ENCODE peak calls at places on chromosomes 11 and 22, in five cellular contexts. Y, A, J, M and I are unnamed samples.

GRCh38 chr11:111387318-111387863 is 8.3 kb upstream of the POU2AF1 start:
- DNase-seq in Y (no peak), A (peak; percentile 92), J (no peak), M (no peak), I (peak; percentile 20)

GRCh38 chr11:64453466-64453865 is 94.5 kb downstream of the RPS6KA4 start:
- DNase-seq in Y (no peak), A (no peak), J (no peak), M (no peak), I (no peak)

GRCh38 chr11:29282088-29282487 is 734.7 kb downstream of the KCNA4 start:
- DNase-seq in Y (no peak), A (no peak), J (peak; percentile 99), M (peak; percentile 97), I (no peak)

GRCh38 chr11:123143921-123144320 is 51.1 kb downstream of the CLMP start:
- DNase-seq in Y (no peak), A (no peak), J (no peak), M (no peak), I (no peak)

GRCh38 chr11:35111171-35112055 is 27.6 kb upstream of the CD44 start:
- DNase-seq in Y (no peak), A (no peak), J (peak; percentile 92), M (peak; percentile 68), I (no peak)

GRCh38 chr11:76793834-76794291 is 10.7 kb downstream of the TSKU start:
- DNase-seq in Y (peak; percentile 9), A (no peak), J (no peak), M (no peak), I (no peak)

GRCh38 chr11:35223429-35223828 is 84.5 kb downstream of the CD44 start:
- DNase-seq in Y (no peak), A (no peak), J (peak; percentile 62), M (peak; percentile 77), I (no peak)

GRCh38 chr11:41306435-41306834 is 153.0 kb downstream of the LRRC4C start:
- DNase-seq in Y (no peak), A (no peak), J (no peak), M (peak; percentile 72), I (no peak)

GRCh38 chr22:42459273-42460040 is 27.3 kb upstream of the NFAM1 start:
- DNase-seq in Y (no peak), A (peak; percentile 72), J (no peak), M (no peak), I (no peak)

GRCh38 chr11:59053387-59053786 is 32.7 kb upstream of the GLYATL1B start:
- DNase-seq in Y (peak; percentile 84), A (peak; percentile 90), J (peak; percentile 49), M (peak; percentile 76), I (peak; percentile 28)

GRCh38 chr11:60942970-60943565 is 8.9 kb downstream of the SLC15A3 start:
- DNase-seq in Y (no peak), A (no peak), J (no peak), M (no peak), I (no peak)

GRCh38 chr11:124761301-124762021 is 629 bp downstream of the ESAM start:
- DNase-seq in Y (no peak), A (no peak), J (no peak), M (no peak), I (no peak)

GRCh38 chr11:94060401-94060800 is 39.2 kb downstream of the HEPHL1 start:
- DNase-seq in Y (no peak), A (no peak), J (peak; percentile 35), M (no peak), I (no peak)

GRCh38 chr11:61345170-61345610 is 12.2 kb downstream of the TKFC start:
- DNase-seq in Y (no peak), A (no peak), J (no peak), M (no peak), I (no peak)

GRCh38 chr11:66265531-66266377 is 2.7 kb upstream of the RAB1B start:
- DNase-seq in Y (no peak), A (no peak), J (no peak), M (no peak), I (no peak)

GRCh38 chr22:36760716-36761115 is 15.2 kb downstream of the IFT27 start:
- DNase-seq in Y (no peak), A (peak; percentile 33), J (no peak), M (no peak), I (no peak)

GRCh38 chr11:130651266-130651855 is 202.9 kb downstream of the ADAMTS15 start:
- DNase-seq in Y (no peak), A (no peak), J (no peak), M (no peak), I (no peak)

GRCh38 chr11:33988586-33989370 is 62.8 kb upstream of the CAPRIN1 start:
- DNase-seq in Y (no peak), A (no peak), J (no peak), M (no peak), I (no peak)

GRCh38 chr11:45580399-45580798 is 85.0 kb downstream of the CHST1 start:
- DNase-seq in Y (no peak), A (no peak), J (peak; percentile 34), M (peak; percentile 45), I (no peak)

GRCh38 chr11:35144103-35144741 is 5.3 kb downstream of the CD44 start:
- DNase-seq in Y (peak; percentile 74), A (peak; percentile 87), J (peak; percentile 84), M (peak; percentile 53), I (no peak)

GRCh38 chr11:104946907-104947306 is 21.5 kb downstream of the CASP4 start:
- DNase-seq in Y (no peak), A (peak; percentile 57), J (peak; percentile 59), M (peak; percentile 47), I (no peak)

GRCh38 chr11:3164138-3164539 is 971 bp downstream of the OSBPL5 start:
- DNase-seq in Y (no peak), A (no peak), J (no peak), M (no peak), I (no peak)

GRCh38 chr22:36131907-36132306 is 28.6 kb downstream of the APOL3 start:
- DNase-seq in Y (no peak), A (no peak), J (no peak), M (no peak), I (no peak)

GRCh38 chr11:96736591-96736990 is 346.8 kb downstream of the JRKL start:
- DNase-seq in Y (no peak), A (no peak), J (no peak), M (no peak), I (no peak)

GRCh38 chr22:20259336-20259705 is 8.8 kb downstream of the RTN4R start:
- DNase-seq in Y (no peak), A (no peak), J (no peak), M (no peak), I (no peak)

GRCh38 chr11:128902515-128903066 is 11.4 kb downstream of the KCNJ5 start:
- DNase-seq in Y (no peak), A (no peak), J (peak; percentile 81), M (peak; percentile 67), I (no peak)

GRCh38 chr11:127000991-127001390 is 421 bp upstream of the KIRREL3 start:
- DNase-seq in Y (no peak), A (no peak), J (peak; percentile 21), M (no peak), I (no peak)

GRCh38 chr11:114082767-114083181 is 23.3 kb downstream of the ZBTB16 start:
- DNase-seq in Y (no peak), A (no peak), J (no peak), M (no peak), I (no peak)

GRCh38 chr22:20243545-20244249 is 24.4 kb downstream of the RTN4R start:
- DNase-seq in Y (peak; percentile 78), A (peak; percentile 76), J (peak; percentile 71), M (peak; percentile 55), I (peak; percentile 68)

GRCh38 chr22:29400576-29400975 is 12.2 kb upstream of the AP1B1 start:
- DNase-seq in Y (no peak), A (no peak), J (no peak), M (no peak), I (no peak)

GRCh38 chr11:68574308-68574707 is 110.0 kb upstream of the GAL start:
- DNase-seq in Y (no peak), A (no peak), J (peak; percentile 75), M (peak; percentile 22), I (no peak)

GRCh38 chr22:47608421-47608820 is 846.0 kb downstream of the TBC1D22A start:
- DNase-seq in Y (no peak), A (no peak), J (no peak), M (no peak), I (no peak)

GRCh38 chr22:19463008-19463407 is 15.5 kb upstream of the C22orf39 start:
- DNase-seq in Y (no peak), A (no peak), J (no peak), M (no peak), I (no peak)

GRCh38 chr11:80929406-80929805 is 1488.6 kb upstream of the TENM4 start:
- DNase-seq in Y (no peak), A (no peak), J (no peak), M (no peak), I (no peak)

GRCh38 chr22:28497188-28497587 is 182.5 kb downstream of the TTC28 start:
- DNase-seq in Y (no peak), A (no peak), J (peak; percentile 25), M (no peak), I (no peak)

GRCh38 chr22:37501610-37502341 is 15.6 kb upstream of the MFNG start:
- DNase-seq in Y (no peak), A (peak; percentile 91), J (peak; percentile 93), M (peak; percentile 77), I (no peak)

GRCh38 chr11:19511413-19512183 is 201.0 kb upstream of the NAV2 start:
- DNase-seq in Y (no peak), A (no peak), J (no peak), M (no peak), I (peak; percentile 78)
- H3K27ac ChIP-seq in Y (no peak overlapping the region), A (no peak overlapping the region), J (no peak overlapping the region), M (no peak overlapping the region), I (peak overlapping the region; percentile 33)

GRCh38 chr22:44702479-44703219 is 645 bp downstream of the PRR5 start:
- DNase-seq in Y (no peak), A (no peak), J (peak; percentile 54), M (peak; percentile 17), I (no peak)
- H3K27ac ChIP-seq in Y (peak overlapping the region; percentile 61), A (peak overlapping the region; percentile 73), J (no peak overlapping the region), M (no peak overlapping the region), I (no peak overlapping the region)

GRCh38 chr22:24515025-24515338 is 19.9 kb downstream of the UPB1 start:
- DNase-seq in Y (no peak), A (no peak), J (no peak), M (no peak), I (no peak)

GRCh38 chr22:24514241-24515024 is 19.3 kb downstream of the UPB1 start:
- DNase-seq in Y (no peak), A (peak; percentile 66), J (no peak), M (no peak), I (no peak)

GRCh38 chr22:24510694-24511625 is 15.8 kb downstream of the UPB1 start:
- DNase-seq in Y (no peak), A (peak; percentile 58), J (peak; percentile 68), M (peak; percentile 49), I (no peak)

GRCh38 chr22:24513706-24514240 is 18.6 kb downstream of the UPB1 start:
- DNase-seq in Y (no peak), A (no peak), J (no peak), M (no peak), I (no peak)

GRCh38 chr22:24512043-24512442 is 16.9 kb downstream of the UPB1 start:
- DNase-seq in Y (no peak), A (no peak), J (no peak), M (no peak), I (no peak)
- H3K27ac ChIP-seq in Y (no peak overlapping the region), A (no peak overlapping the region), J (no peak overlapping the region), M (no peak overlapping the region), I (no peak overlapping the region)

GRCh38 chr22:50715776-50716175 is 22.2 kb upstream of the ACR start:
- DNase-seq in Y (no peak), A (no peak), J (no peak), M (no peak), I (no peak)
- H3K27ac ChIP-seq in Y (no peak overlapping the region), A (no peak overlapping the region), J (no peak overlapping the region), M (no peak overlapping the region), I (peak overlapping the region; percentile 99)